ENCODE peak calls at places on chromosome 2, in five cellular contexts. R is ureter; B is NCI-H446 treated with DMSO at 0.1 percent for 48 hours; K is stimulated activated naive CD8-positive, alpha-beta T cell treated with anti-CD3 and anti-CD28 coated beads, Interleukin-15, Interleukin-2, amounts not matched to agents 100 U/mL and 50 U/mL, for 24 hours; C is mammary epithelial cell. N is an unnamed sample.

GRCh38 chr2:195016821-195017220 is 640.2 kb upstream of the SLC39A10 start:
- DNase-seq in R (no peak), B (no peak), K (no peak), C (no peak), N (no peak)

GRCh38 chr2:44087037-44087713 is 81.5 kb upstream of the PPM1B start:
- DNase-seq in R (peak; percentile 89), B (peak; percentile 61), K (peak; percentile 90), C (peak; percentile 56), N (peak; percentile 96)

GRCh38 chr2:191835539-191836350 is 11.1 kb downstream of the CAVIN2 start:
- DNase-seq in R (no peak), B (no peak), K (no peak), C (no peak), N (no peak)

GRCh38 chr2:46275995-46276394 is 21.2 kb upstream of the EPAS1 start:
- DNase-seq in R (peak; percentile 62), B (no peak), K (peak; percentile 51), C (no peak), N (no peak)

GRCh38 chr2:129857200-129857599 is 122.3 kb upstream of the RAB6C start:
- DNase-seq in R (peak; percentile 68), B (no peak), K (no peak), C (peak; percentile 45), N (no peak)

GRCh38 chr2:8761529-8762164 is 75.8 kb downstream of the KIDINS220 start:
- DNase-seq in R (no peak), B (peak; percentile 42), K (no peak), C (peak; percentile 7), N (peak; percentile 58)

GRCh38 chr2:95272299-95272751 is 1.9 kb upstream of the PROM2 start:
- DNase-seq in R (no peak), B (no peak), K (no peak), C (no peak), N (no peak)

GRCh38 chr2:86274265-86274917 is 63.0 kb downstream of the REEP1 start:
- DNase-seq in R (no peak), B (no peak), K (no peak), C (peak; percentile 47), N (no peak)

GRCh38 chr2:30675758-30676157 is 131.5 kb downstream of the CAPN13 start:
- DNase-seq in R (no peak), B (no peak), K (no peak), C (no peak), N (no peak)

GRCh38 chr2:58991357-58991756 is 750.2 kb upstream of the FANCL start:
- DNase-seq in R (no peak), B (no peak), K (no peak), C (no peak), N (no peak)

GRCh38 chr2:98333922-98334321 is 12.3 kb upstream of the CNGA3 start:
- DNase-seq in R (no peak), B (no peak), K (no peak), C (no peak), N (no peak)

GRCh38 chr2:198321522-198322088 is 517.2 kb downstream of the PLCL1 start:
- DNase-seq in R (no peak), B (no peak), K (no peak), C (no peak), N (no peak)

GRCh38 chr2:189210250-189211075 is 30.9 kb upstream of the COL5A2 start:
- DNase-seq in R (no peak), B (peak; percentile 15), K (no peak), C (peak; percentile 90), N (no peak)

GRCh38 chr2:439540-440465 is 151.9 kb upstream of the ALKAL2 start:
- DNase-seq in R (no peak), B (no peak), K (no peak), C (no peak), N (peak; percentile 40)

GRCh38 chr2:152613235-152613634 is 104.0 kb downstream of the PRPF40A start:
- DNase-seq in R (no peak), B (no peak), K (no peak), C (no peak), N (no peak)

GRCh38 chr2:45849491-45850283 is 198.2 kb downstream of the PRKCE start:
- DNase-seq in R (no peak), B (peak; percentile 29), K (no peak), C (peak; percentile 77), N (no peak)

GRCh38 chr2:16613475-16613874 is 52.2 kb downstream of the CYRIA start:
- DNase-seq in R (no peak), B (no peak), K (no peak), C (no peak), N (peak; percentile 57)

GRCh38 chr2:121103969-121104368 is 181.0 kb downstream of the TFCP2L1 start:
- DNase-seq in R (no peak), B (no peak), K (no peak), C (no peak), N (no peak)